ENCODE peak calls at places on chromosome 14, in seven cellular contexts. L is right atrium auricular region, M is heart left ventricle, X is RWPE1, Q is GM13977, H is fibroblast of the aortic adventitia, A is kidney epithelial cell. P is an unnamed sample.

GRCh38 chr14:105050551-105050897 is 14.7 kb downstream of the GPR132 start:
- DNase-seq in L (no peak), M (no peak), X (peak; percentile 61), Q (no peak), H (no peak), A (no peak), P (no peak)

GRCh38 chr14:43410631-43411030 is 1096.5 kb downstream of the FSCB start:
- DNase-seq in L (no peak), M (no peak), X (no peak), Q (no peak), H (no peak), A (no peak), P (no peak)

GRCh38 chr14:91367173-91368171 is 50.1 kb downstream of the CCDC88C start:
- DNase-seq in L (no peak), M (no peak), X (peak; percentile 83), Q (peak; percentile 86), H (no peak), A (peak; percentile 95), P (peak; percentile 82)

GRCh38 chr14:100988411-100988900 is 84.9 kb upstream of the RTL1 start:
- DNase-seq in L (no peak), M (no peak), X (peak; percentile 58), Q (no peak), H (no peak), A (peak; percentile 95), P (no peak)

GRCh38 chr14:88895116-88895515 is 70.7 kb downstream of the TTC8 start:
- DNase-seq in L (no peak), M (no peak), X (peak; percentile 34), Q (no peak), H (peak; percentile 10), A (no peak), P (no peak)

GRCh38 chr14:58398495-58398894 is 2.8 kb downstream of the TOMM20L start:
- DNase-seq in L (no peak), M (no peak), X (no peak), Q (no peak), H (no peak), A (no peak), P (no peak)

GRCh38 chr14:99982449-99983250 is 82.6 kb upstream of the EVL start:
- DNase-seq in L (no peak), M (peak; percentile 57), X (peak; percentile 72), Q (peak; percentile 75), H (peak; percentile 81), A (peak; percentile 18), P (peak; percentile 68)

GRCh38 chr14:59585891-59586554 is 9.4 kb upstream of the CCDC175 start:
- DNase-seq in L (no peak), M (no peak), X (peak; percentile 7), Q (no peak), H (no peak), A (no peak), P (no peak)

GRCh38 chr14:92391746-92392145 is 68.8 kb downstream of the SLC24A4 start:
- DNase-seq in L (no peak), M (no peak), X (no peak), Q (no peak), H (no peak), A (no peak), P (no peak)

GRCh38 chr14:105315211-105315721 is 718 bp downstream of the PACS2 start:
- DNase-seq in L (peak; percentile 63), M (no peak), X (peak; percentile 42), Q (no peak), H (peak; percentile 36), A (no peak), P (peak; percentile 57)

GRCh38 chr14:105436891-105437722 is 17.5 kb downstream of the MTA1 start:
- DNase-seq in L (no peak), M (no peak), X (peak; percentile 26), Q (no peak), H (no peak), A (no peak), P (no peak)

GRCh38 chr14:89184952-89185351 is 232.1 kb downstream of the FOXN3 start:
- DNase-seq in L (no peak), M (no peak), X (no peak), Q (no peak), H (no peak), A (no peak), P (no peak)

GRCh38 chr14:104399432-104400155 is 180.0 kb upstream of the C14orf180 start:
- DNase-seq in L (peak; percentile 32), M (no peak), X (no peak), Q (no peak), H (no peak), A (no peak), P (no peak)

GRCh38 chr14:73289729-73290128 is 52.4 kb downstream of the PAPLN start:
- DNase-seq in L (no peak), M (no peak), X (no peak), Q (no peak), H (no peak), A (no peak), P (no peak)

GRCh38 chr14:102759416-102759815 is 17.8 kb upstream of the TRAF3 start:
- DNase-seq in L (no peak), M (no peak), X (no peak), Q (no peak), H (no peak), A (no peak), P (no peak)

GRCh38 chr14:87013583-87013982 is 979.4 kb downstream of the GALC start:
- DNase-seq in L (no peak), M (no peak), X (no peak), Q (no peak), H (peak; percentile 73), A (peak; percentile 18), P (no peak)

GRCh38 chr14:59146941-59147470 is 41.5 kb upstream of the DAAM1 start:
- DNase-seq in L (no peak), M (no peak), X (no peak), Q (no peak), H (no peak), A (no peak), P (no peak)

GRCh38 chr14:53542692-53543091 is 389.6 kb upstream of the DDHD1 start:
- DNase-seq in L (no peak), M (no peak), X (no peak), Q (no peak), H (peak; percentile 50), A (no peak), P (no peak)

GRCh38 chr14:101027966-101028365 is 124.4 kb upstream of the RTL1 start:
- DNase-seq in L (no peak), M (no peak), X (no peak), Q (no peak), H (no peak), A (no peak), P (no peak)

GRCh38 chr14:37087520-37087919 is 84.9 kb downstream of the SLC25A21 start:
- DNase-seq in L (no peak), M (no peak), X (no peak), Q (no peak), H (no peak), A (no peak), P (no peak)

GRCh38 chr14:76056128-76056527 is 70.6 kb downstream of the IFT43 start:
- DNase-seq in L (no peak), M (no peak), X (peak; percentile 8), Q (no peak), H (no peak), A (no peak), P (no peak)

GRCh38 chr14:31835049-31835448 is 242.1 kb upstream of the ARHGAP5 start:
- DNase-seq in L (no peak), M (no peak), X (no peak), Q (no peak), H (no peak), A (no peak), P (no peak)

GRCh38 chr14:85535916-85536834 is 6.2 kb downstream of the FLRT2 start:
- DNase-seq in L (no peak), M (no peak), X (peak; percentile 56), Q (no peak), H (peak; percentile 79), A (no peak), P (no peak)

DNA sequence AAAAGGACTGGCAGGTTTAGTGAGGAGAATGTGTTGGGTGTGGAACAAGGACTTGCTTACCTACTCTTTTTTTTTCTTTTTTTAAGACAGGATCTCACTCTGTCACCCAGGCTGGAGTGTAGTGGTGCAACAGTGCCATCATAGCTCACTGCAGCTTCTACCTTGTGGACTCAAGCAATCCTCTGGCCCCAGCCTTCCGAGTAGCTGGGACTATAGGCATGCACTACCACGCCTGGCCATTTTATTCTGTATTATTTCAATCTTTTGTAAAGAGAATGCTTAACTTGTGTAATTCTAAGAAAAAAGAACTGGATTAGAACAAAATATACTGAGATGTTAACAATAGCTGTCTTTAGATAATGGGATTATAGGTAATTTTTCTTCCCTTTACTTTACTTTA is 1.9 kb upstream of the VRTN start:
- DNase-seq in L (no peak), M (no peak), X (no peak), Q (no peak), H (no peak), A (no peak), P (no peak)
- TF ChIP-seq CTCF in L (no peak), M (no peak), X (no peak), Q (no peak), H (no peak), A (no peak), P (no peak)

GRCh38 chr14:20904393-20905029 is 13.3 kb downstream of the RNASE3 start:
- DNase-seq in L (no peak), M (no peak), X (no peak), Q (no peak), H (no peak), A (no peak), P (no peak)
- TF ChIP-seq CTCF in L (no peak), M (no peak), X (no peak), Q (no peak), H (no peak), A (no peak), P (no peak)

GRCh38 chr14:82879949-82880535 is 1346.4 kb upstream of the SEL1L start:
- DNase-seq in L (no peak), M (no peak), X (no peak), Q (no peak), H (no peak), A (no peak), P (no peak)
- TF ChIP-seq CTCF in L (no peak), M (no peak), X (no peak), Q (no peak), H (no peak), A (no peak), P (no peak)

GRCh38 chr14:71311061-71311460 is 403.8 kb downstream of the PCNX1 start:
- DNase-seq in L (no peak), M (no peak), X (no peak), Q (no peak), H (no peak), A (no peak), P (no peak)

GRCh38 chr14:71318097-71318459 is 410.8 kb downstream of the PCNX1 start:
- DNase-seq in L (no peak), M (no peak), X (no peak), Q (no peak), H (no peak), A (no peak), P (no peak)

GRCh38 chr14:71319646-71320045 is 412.4 kb downstream of the PCNX1 start:
- DNase-seq in L (no peak), M (no peak), X (peak; percentile 13), Q (peak; percentile 22), H (peak; percentile 48), A (no peak), P (peak; percentile 13)

GRCh38 chr14:71317385-71318096 is 410.3 kb downstream of the PCNX1 start:
- DNase-seq in L (no peak), M (no peak), X (no peak), Q (no peak), H (no peak), A (no peak), P (no peak)

DNA sequence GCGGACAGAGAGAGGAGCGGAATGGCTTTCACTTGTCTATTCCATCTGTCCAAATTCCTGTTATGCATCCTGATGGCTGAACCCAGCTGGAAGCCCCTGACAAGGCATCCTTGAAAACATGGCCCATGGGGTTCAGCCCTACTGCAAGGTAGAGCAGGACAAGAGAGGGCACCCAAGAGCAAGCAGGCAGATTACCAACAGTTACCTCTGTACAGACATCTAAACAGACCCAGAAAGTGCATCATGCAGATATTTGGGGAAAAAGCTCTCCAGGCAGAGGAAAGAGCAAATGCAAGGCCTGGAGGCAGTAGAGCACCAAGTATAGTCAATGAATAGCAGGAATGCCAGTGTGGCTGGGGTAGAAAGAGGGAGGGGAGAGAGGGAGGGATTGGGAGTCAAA is 407.5 kb downstream of the PCNX1 start:
- DNase-seq in L (no peak), M (no peak), X (no peak), Q (no peak), H (no peak), A (no peak), P (no peak)
- TF ChIP-seq CTCF in L (no peak), M (no peak), X (no peak), Q (no peak), H (no peak), A (no peak), P (no peak)

P was measured in activated CD8-positive, alpha-beta T cell treated with anti-CD3 and anti-CD28 coated beads for 36 hours.